ENCODE peak calls at places on chromosomes 12 and 14, in four cellular contexts. H is neuronal stem cell, L is fibroblast of the aortic adventitia, S is BJ. N is an unnamed sample.

GRCh38 chr12:98485792-98486347 is 29.5 kb upstream of the TMPO start:
- DNase-seq in H (no peak), L (no peak), S (no peak), N (no peak)

GRCh38 chr14:56592746-56593544 is 13.3 kb downstream of the TMEM260 start:
- DNase-seq in H (no peak), L (no peak), S (no peak), N (peak)

GRCh38 chr12:666766-667308 is 3.6 kb upstream of the NINJ2 start:
- DNase-seq in H (no peak), L (peak), S (peak), N (no peak)

GRCh38 chr14:65704850-65705249 is 292.3 kb downstream of the FUT8 start:
- DNase-seq in H (no peak), L (peak), S (no peak), N (no peak)

GRCh38 chr12:28191690-28192089 is 1.4 kb downstream of the CCDC91 start:
- DNase-seq in H (no peak), L (peak), S (no peak), N (no peak)

GRCh38 chr12:93060071-93060665 is 131.1 kb upstream of the EEA1 start:
- DNase-seq in H (no peak), L (no peak), S (no peak), N (no peak)

GRCh38 chr14:102949062-102949800 is 26.8 kb downstream of the AMN start:
- DNase-seq in H (no peak), L (no peak), S (peak), N (no peak)

GRCh38 chr12:71562681-71563595 is 100.7 kb downstream of the ZFC3H1 start:
- DNase-seq in H (no peak), L (no peak), S (no peak), N (no peak)

GRCh38 chr12:30286345-30286926 is 409.2 kb downstream of the IPO8 start:
- DNase-seq in H (peak), L (peak), S (no peak), N (no peak)

GRCh38 chr12:92432724-92433281 is 270.0 kb upstream of the PLEKHG7 start:
- DNase-seq in H (no peak), L (no peak), S (no peak), N (no peak)

GRCh38 chr12:46965880-46966279 is 113.5 kb upstream of the PCED1B start:
- DNase-seq in H (no peak), L (no peak), S (no peak), N (no peak)

GRCh38 chr12:54352022-54352531 is 12.2 kb downstream of the GPR84 start:
- DNase-seq in H (peak), L (peak), S (no peak), N (peak)

GRCh38 chr12:68175566-68176033 is 16.1 kb upstream of the IFNG start:
- DNase-seq in H (no peak), L (no peak), S (no peak), N (no peak)

GRCh38 chr14:72519543-72519942 is 374.4 kb downstream of the DPF3 start:
- DNase-seq in H (no peak), L (no peak), S (no peak), N (no peak)

GRCh38 chr14:92938890-92939671 is 16.1 kb downstream of the CHGA start:
- DNase-seq in H (no peak), L (no peak), S (no peak), N (no peak)

GRCh38 chr12:66107451-66107915 is 23.1 kb downstream of the LLPH start:
- DNase-seq in H (peak), L (peak), S (peak), N (peak)

GRCh38 chr14:85587152-85587697 is 57.3 kb downstream of the FLRT2 start:
- DNase-seq in H (no peak), L (peak), S (peak), N (peak)

GRCh38 chr12:52523825-52524224 is 3.6 kb upstream of the KRT5 start:
- DNase-seq in H (no peak), L (no peak), S (no peak), N (no peak)

GRCh38 chr12:90152897-90153624 is 444.4 kb upstream of the ATP2B1 start:
- DNase-seq in H (no peak), L (no peak), S (peak), N (no peak)

GRCh38 chr14:77322209-77322902 is 1.5 kb downstream of the GSTZ1 start:
- DNase-seq in H (no peak), L (no peak), S (no peak), N (no peak)
- H3K4me3 ChIP-seq in H (no peak), L (peak), S (peak), N (peak)

GRCh38 chr12:95802482-95803264 is 12.1 kb upstream of the NTN4 start:
- DNase-seq in H (no peak), L (peak), S (peak), N (peak)
- H3K4me3 ChIP-seq in H (no peak), L (no peak), S (no peak), N (no peak)

GRCh38 chr14:37622231-37622923 is 26.9 kb downstream of the TTC6 start:
- DNase-seq in H (peak), L (peak), S (no peak), N (no peak)
- H3K4me3 ChIP-seq in H (peak), L (peak), S (peak), N (peak)

GRCh38 chr12:116273813-116274551 is 3.5 kb downstream of the MED13L start:
- DNase-seq in H (no peak), L (no peak), S (no peak), N (no peak)
- H3K4me3 ChIP-seq in H (no peak), L (peak), S (no peak), N (no peak)